ENCODE peak calls at places on chromosomes 13 and 19, in six cellular contexts. K is stimulated activated CD8-positive, alpha-beta memory T cell treated with anti-CD3 and anti-CD28 coated beads, Interleukin-2, amount 100 ng/mL, for 1 hour; F is neural crest cell; L is aorta; Y is amniotic epithelial cell; P is effector CD4-positive, alpha-beta T cell. V is an unnamed sample.

GRCh38 chr13:114222461-114222968 is 12.2 kb upstream of the CDC16 start:
- DNase-seq in K (no peak), Y (peak), F (no peak), L (peak), P (no peak), V (no peak)

GRCh38 chr19:13119654-13120053 is 1.6 kb downstream of the NACC1 start:
- DNase-seq in K (no peak), F (no peak), Y (no peak), L (no peak), P (no peak), V (no peak)

GRCh38 chr13:95608640-95609280 is 35.7 kb downstream of the DZIP1 start:
- DNase-seq in P (no peak), K (no peak), F (no peak), Y (no peak), L (no peak), V (no peak)

GRCh38 chr19:8257052-8257443 is 47.9 kb downstream of the CERS4 start:
- DNase-seq in L (no peak), P (no peak), Y (peak), F (no peak), K (no peak), V (no peak)

GRCh38 chr19:28358604-28359003 is 854.3 kb downstream of the UQCRFS1 start:
- DNase-seq in P (no peak), F (no peak), K (no peak), L (no peak), Y (no peak), V (no peak)

GRCh38 chr19:11612816-11613511 is 15.7 kb downstream of the ZNF627 start:
- DNase-seq in Y (no peak), F (no peak), K (no peak), L (no peak), P (no peak), V (no peak)

GRCh38 chr13:39415403-39415802 is 187.6 kb downstream of the LHFPL6 start:
- DNase-seq in L (peak), K (no peak), F (peak), P (no peak), Y (peak), V (no peak)

GRCh38 chr19:1655131-1655981 is 2.9 kb upstream of the TCF3 start:
- DNase-seq in K (no peak), L (no peak), P (no peak), F (no peak), Y (no peak), V (no peak)

GRCh38 chr19:15623711-15624318 is 8.8 kb downstream of the CYP4F8 start:
- DNase-seq in L (no peak), F (no peak), P (no peak), K (no peak), Y (no peak), V (no peak)

GRCh38 chr19:31054430-31054829 is 294.8 kb downstream of the TSHZ3 start:
- DNase-seq in P (no peak), F (no peak), K (no peak), L (peak), Y (peak), V (no peak)

GRCh38 chr19:3982701-3983541 is 2.3 kb downstream of the EEF2 start:
- DNase-seq in P (no peak), K (no peak), F (no peak), L (peak), Y (peak), V (no peak)

GRCh38 chr13:85985791-85986190 is 186.6 kb upstream of the SLITRK6 start:
- DNase-seq in P (no peak), K (no peak), F (no peak), L (no peak), Y (peak), V (no peak)

GRCh38 chr13:29204651-29205050 is 384.5 kb downstream of the MTUS2 start:
- DNase-seq in L (no peak), F (no peak), P (no peak), Y (no peak), K (no peak), V (no peak)

GRCh38 chr13:46332772-46333171 is 54.3 kb downstream of the RUBCNL start:
- DNase-seq in Y (no peak), L (no peak), F (no peak), P (no peak), K (no peak), V (no peak)

GRCh38 chr13:52010890-52011689 is at the start of gene ATP7B:
- DNase-seq in L (peak), P (peak), F (no peak), K (peak), Y (no peak), V (peak)

V was measured in mesothelial cell of epicardium.